ENCODE peak calls at places on chromosomes 16 and 17, in five cellular contexts. L is aorta; P is GM04503; T is activated T-cell treated with anti-CD3 and anti-CD28 coated beads, Interleukin-2, amount 50 U/mL, for 48 hours; F is amniotic stem cell. J is an unnamed sample.

GRCh38 chr16:57609541-57610401 is 18.7 kb upstream of the ADGRG1 start:
- DNase-seq in L (peak), P (no peak), T (peak), F (no peak), J (peak)

GRCh38 chr16:69500496-69500895 is 65.3 kb upstream of the NFAT5 start:
- DNase-seq in L (no peak), P (no peak), T (no peak), F (no peak), J (no peak)

GRCh38 chr17:83183951-83184506 is 104.6 kb downstream of the METRNL start:
- DNase-seq in L (peak), P (no peak), T (peak), F (no peak), J (no peak)

GRCh38 chr17:78013683-78014467 is 55.4 kb downstream of the TNRC6C start:
- DNase-seq in L (no peak), P (no peak), T (peak), F (peak), J (no peak)

GRCh38 chr16:29814592-29814991 is 1.4 kb upstream of the PAGR1 start:
- DNase-seq in L (no peak), P (no peak), T (no peak), F (no peak), J (no peak)

GRCh38 chr17:74354123-74354522 is 7.5 kb downstream of the BTBD17 start:
- DNase-seq in L (no peak), P (no peak), T (peak), F (no peak), J (peak)

GRCh38 chr16:259226-259625 is 16.5 kb downstream of the RGS11 start:
- DNase-seq in L (no peak), P (no peak), T (no peak), F (no peak), J (no peak)

GRCh38 chr17:35726609-35727460 is 4.6 kb upstream of the RASL10B start:
- DNase-seq in L (peak), P (peak), T (no peak), F (peak), J (no peak)

GRCh38 chr16:23031508-23032098 is 117.6 kb downstream of the USP31 start:
- DNase-seq in L (no peak), P (no peak), T (no peak), F (no peak), J (no peak)

GRCh38 chr17:55577687-55578086 is 66.4 kb upstream of the SMIM36 start:
- DNase-seq in L (peak), P (no peak), T (peak), F (no peak), J (no peak)

GRCh38 chr17:42879596-42879985 is 21.0 kb upstream of the G6PC1 start:
- DNase-seq in L (no peak), P (peak), T (no peak), F (no peak), J (no peak)

GRCh38 chr16:66849543-66849942 is 5.3 kb downstream of the CA7 start:
- DNase-seq in L (no peak), P (no peak), T (no peak), F (no peak), J (no peak)

GRCh38 chr17:1720856-1721386 is 3.6 kb upstream of the WDR81 start:
- DNase-seq in L (no peak), P (no peak), T (peak), F (peak), J (peak)